ENCODE peak calls at places on chromosomes 3 and 15, in six cellular contexts. T, A, R, J, Q and B are unnamed samples.

GRCh38 chr3:45664558-45664957 is 24.6 kb upstream of the SACM1L start:
- DNase-seq in R (no peak), A (no peak), T (no peak), J (no peak), Q (peak; percentile 68), B (no peak)

GRCh38 chr3:34005886-34006285 is 207.5 kb downstream of the PDCD6IP start:
- DNase-seq in Q (no peak), J (no peak), A (no peak), T (no peak), R (no peak), B (no peak)

GRCh38 chr15:66617137-66618090 is 51.6 kb upstream of the LCTL start:
- DNase-seq in J (peak; percentile 21), T (peak; percentile 85), A (peak; percentile 74), R (peak; percentile 69), Q (no peak), B (peak; percentile 69)

GRCh38 chr3:188904670-188905069 is 267.1 kb upstream of the TPRG1 start:
- DNase-seq in T (peak; percentile 80), J (no peak), Q (no peak), A (no peak), R (no peak), B (no peak)

GRCh38 chr15:60416519-60416918 is 18.7 kb upstream of the ANXA2 start:
- DNase-seq in A (no peak), R (no peak), T (no peak), Q (no peak), J (no peak), B (no peak)

GRCh38 chr3:43686700-43687498 is 3.8 kb upstream of the ABHD5 start:
- DNase-seq in T (no peak), A (no peak), R (no peak), Q (no peak), J (no peak), B (no peak)

GRCh38 chr3:167304077-167304476 is 76.0 kb downstream of the ZBBX start:
- DNase-seq in R (no peak), J (no peak), A (peak; percentile 32), Q (no peak), T (no peak), B (no peak)

GRCh38 chr15:47839233-47839867 is 122.0 kb downstream of the SEMA6D start:
- DNase-seq in T (no peak), A (peak; percentile 34), Q (no peak), J (no peak), R (no peak), B (no peak)

GRCh38 chr3:136979684-136980083 is 21.9 kb downstream of the IL20RB start:
- DNase-seq in T (no peak), R (no peak), J (no peak), Q (no peak), A (no peak), B (no peak)

GRCh38 chr3:150887031-150887430 is 18.2 kb downstream of the MINDY4B start:
- DNase-seq in J (no peak), A (no peak), Q (no peak), R (no peak), T (peak; percentile 84), B (no peak)

GRCh38 chr3:171239757-171240503 is 213.4 kb upstream of the SLC2A2 start:
- DNase-seq in J (no peak), T (no peak), R (no peak), Q (no peak), A (no peak), B (no peak)

GRCh38 chr15:66774001-66774814 is 72.2 kb downstream of the SMAD6 start:
- DNase-seq in J (peak; percentile 92), T (peak; percentile 69), Q (peak; percentile 39), R (peak; percentile 85), A (peak; percentile 89), B (peak; percentile 84)

GRCh38 chr3:157238527-157238926 is 78.6 kb upstream of the CCNL1 start:
- DNase-seq in Q (no peak), A (no peak), R (no peak), T (no peak), J (no peak), B (no peak)

GRCh38 chr3:175601521-175601920 is 742.4 kb downstream of the NAALADL2 start:
- DNase-seq in A (no peak), T (no peak), J (no peak), Q (no peak), R (no peak), B (no peak)

GRCh38 chr15:69234676-69235075 is 64.0 kb upstream of the PAQR5 start:
- DNase-seq in A (no peak), Q (no peak), R (no peak), T (no peak), J (no peak), B (no peak)

GRCh38 chr3:71498543-71498942 is 85.0 kb downstream of the FOXP1 start:
- DNase-seq in T (no peak), A (no peak), J (no peak), R (no peak), Q (no peak), B (no peak)

GRCh38 chr15:48925714-48926223 is 38.0 kb downstream of the SHC4 start:
- DNase-seq in J (no peak), Q (no peak), R (no peak), T (peak; percentile 81), A (no peak), B (no peak)

GRCh38 chr3:86785381-86785780 is 205.6 kb downstream of the VGLL3 start:
- DNase-seq in A (no peak), J (no peak), R (no peak), Q (no peak), T (peak; percentile 65), B (no peak)

GRCh38 chr3:161149529-161149928 is 44.4 kb upstream of the B3GALNT1 start:
- DNase-seq in Q (no peak), A (no peak), T (peak; percentile 53), R (no peak), J (no peak), B (no peak)

GRCh38 chr15:22895465-22896190 is 57.2 kb downstream of the NIPA2 start:
- DNase-seq in Q (no peak), J (no peak), T (no peak), A (no peak), R (no peak), B (no peak)

GRCh38 chr3:191237045-191237882 is 38.2 kb downstream of the OSTN start:
- DNase-seq in R (no peak), Q (no peak), J (no peak), A (no peak), T (no peak), B (no peak)

GRCh38 chr3:9704343-9705322 is 1.0 kb downstream of the CPNE9 start:
- DNase-seq in Q (no peak), R (peak; percentile 29), A (no peak), J (peak; percentile 28), T (peak; percentile 43), B (peak; percentile 31)

GRCh38 chr3:155497930-155498647 is 204.6 kb upstream of the STRIT1 start:
- DNase-seq in R (no peak), Q (no peak), A (no peak), T (peak; percentile 6), J (no peak), B (no peak)

GRCh38 chr3:146503459-146504202 is 34.3 kb upstream of the PLSCR2 start:
- DNase-seq in Q (no peak), A (no peak), J (no peak), T (peak; percentile 89), R (no peak), B (no peak)

GRCh38 chr15:57324944-57325679 is 51.2 kb upstream of the CGNL1 start:
- DNase-seq in A (no peak), T (no peak), J (no peak), R (no peak), Q (no peak), B (no peak)

GRCh38 chr3:129483870-129484269 is 43.8 kb downstream of the IFT122 start:
- DNase-seq in A (no peak), Q (no peak), J (no peak), R (no peak), T (no peak), B (no peak)

GRCh38 chr3:129485681-129486056 is 42.8 kb upstream of the RHO start:
- DNase-seq in Q (no peak), T (peak; percentile 99), A (peak; percentile 53), J (peak; percentile 48), R (peak; percentile 72), B (peak; percentile 88)

GRCh38 chr3:129481783-129482332 is 41.8 kb downstream of the IFT122 start:
- DNase-seq in A (no peak), Q (peak; percentile 1), J (no peak), R (peak; percentile 50), T (peak; percentile 94), B (peak; percentile 76)

GRCh38 chr3:129486057-129487035 is 42.1 kb upstream of the RHO start:
- DNase-seq in T (peak; percentile 88), J (no peak), A (no peak), Q (no peak), R (no peak), B (no peak)

DNA sequence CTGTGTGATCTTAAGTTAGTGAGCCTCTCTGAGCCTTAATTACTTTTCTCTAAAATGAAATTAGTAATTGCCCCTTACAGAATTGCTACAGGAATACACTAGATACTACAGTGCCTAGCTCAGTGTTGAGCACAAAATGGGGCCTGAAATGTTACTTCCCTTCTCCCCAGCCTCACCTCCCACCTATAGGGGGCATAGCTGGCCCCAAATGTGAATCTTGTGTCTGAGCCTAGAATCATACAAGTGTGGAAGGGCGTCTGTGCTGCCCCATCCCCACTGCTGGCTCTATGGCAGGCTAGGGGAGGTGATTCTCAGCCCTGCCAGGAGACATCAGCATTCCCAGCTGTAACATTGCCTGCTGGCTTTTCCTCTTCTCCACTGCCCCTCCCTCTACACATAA is 42.7 kb downstream of the IFT122 start:
- DNase-seq in Q (no peak), T (no peak), A (no peak), R (no peak), J (no peak), B (no peak)
- TF ChIP-seq CTCF in Q (no peak), T (peak; percentile 15), A (peak; percentile 8), R (peak; percentile 20), J (no peak), B (no peak)

DNA sequence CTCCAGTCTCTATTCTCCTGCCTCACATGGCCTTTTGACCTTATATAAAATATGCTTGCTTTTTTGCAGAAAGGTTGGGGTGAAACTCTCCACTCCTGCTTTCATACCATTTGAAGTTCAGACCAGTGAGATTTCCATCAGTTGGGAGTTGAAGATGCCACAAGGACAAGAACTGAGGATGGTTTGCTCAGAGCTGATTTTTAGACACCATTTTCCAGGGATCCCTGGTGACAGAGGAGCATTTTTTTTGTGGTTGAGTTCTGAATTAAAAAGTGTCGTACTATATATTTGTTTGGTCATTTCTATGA is 8.8 kb upstream of the TM4SF1 start:
- DNase-seq in R (no peak), Q (no peak), T (no peak), J (no peak), A (no peak), B (no peak)
- H3K4me1 ChIP-seq in R (peaks cover 53% of the 10 kb centered on the region), Q (no peaks in the 10 kb centered on the region), T (no peaks in the 10 kb centered on the region), J (peaks cover 62% of the 10 kb centered on the region), A (peaks cover 25% of the 10 kb centered on the region), B (peaks cover 18% of the 10 kb centered on the region)

GRCh38 chr15:39171944-39172368 is 408.9 kb upstream of the THBS1 start:
- DNase-seq in J (peak; percentile 54), R (peak; percentile 23), A (peak; percentile 44), Q (no peak), T (peak; percentile 97), B (peak; percentile 40)
- TF ChIP-seq CTCF in J (peak; percentile 22), R (peak; percentile 57), A (no peak), Q (no peak), T (peak; percentile 51), B (no peak)

DNA sequence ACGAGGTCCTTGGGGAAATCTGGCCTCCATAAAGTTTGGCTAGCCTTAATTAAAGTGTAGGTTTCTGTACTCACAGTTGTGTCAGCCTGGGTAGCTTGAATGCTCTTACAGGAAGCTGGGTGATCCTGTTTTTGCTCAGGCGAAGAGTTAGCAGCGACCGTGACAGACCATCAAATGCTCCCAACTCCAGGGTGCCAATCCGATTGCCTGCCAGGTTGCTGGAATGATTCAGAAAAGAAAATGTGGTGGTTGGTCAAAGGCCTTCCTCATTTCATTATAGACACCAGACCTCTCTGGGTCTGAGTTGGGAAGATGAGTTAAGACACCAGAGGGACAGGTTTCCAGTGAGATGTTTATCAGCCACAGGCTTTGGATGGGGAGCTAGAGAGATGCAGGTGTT is 86.0 kb downstream of the LRIG1 start:
- DNase-seq in R (no peak), A (no peak), Q (no peak), J (no peak), T (no peak), B (no peak)
- H3K4me1 ChIP-seq in R (peaks cover 96% of the 10 kb centered on the region), A (peaks cover 27% of the 10 kb centered on the region), Q (no peaks in the 10 kb centered on the region), J (peaks cover 43% of the 10 kb centered on the region), T (peaks cover 31% of the 10 kb centered on the region), B (peaks cover 66% of the 10 kb centered on the region)